ENCODE peak calls at places on chromosomes 12 and 14, in ten cellular contexts. J, H, I, Q, Z, R, K, S, E and L are unnamed samples.

GRCh38 chr14:69475194-69475818 is 9.2 kb upstream of the PLEKHD1 start:
- DNase-seq in J (no peak), H (no peak), I (no peak), Q (no peak), Z (no peak), R (no peak), K (no peak), S (no peak), E (no peak), L (no peak)

GRCh38 chr12:118377891-118378470 is 1.6 kb downstream of the SUDS3 start:
- DNase-seq in J (no peak), H (peak; percentile 42), I (peak; percentile 56), Q (peak; percentile 50), Z (peak; percentile 90), R (peak; percentile 76), K (peak; percentile 59), S (peak; percentile 46), E (peak; percentile 40), L (no peak)

GRCh38 chr14:99195602-99196309 is 76.2 kb downstream of the BCL11B start:
- DNase-seq in J (no peak), H (no peak), I (no peak), Q (no peak), Z (no peak), R (no peak), K (no peak), S (no peak), E (peak; percentile 40), L (peak; percentile 40)

GRCh38 chr14:95538801-95539509 is 4.1 kb downstream of the GLRX5 start:
- DNase-seq in J (no peak), H (no peak), I (no peak), Q (no peak), Z (peak; percentile 38), R (no peak), K (no peak), S (no peak), E (no peak), L (no peak)

GRCh38 chr12:95126076-95126475 is 52.7 kb upstream of the NR2C1 start:
- DNase-seq in J (no peak), H (no peak), I (no peak), Q (no peak), Z (no peak), R (no peak), K (no peak), S (no peak), E (no peak), L (no peak)

GRCh38 chr14:102363182-102363952 is 626 bp downstream of the TECPR2 start:
- DNase-seq in J (no peak), H (peak; percentile 17), I (peak; percentile 67), Q (peak; percentile 14), Z (no peak), R (peak; percentile 76), K (peak; percentile 32), S (no peak), E (no peak), L (peak; percentile 89)

GRCh38 chr12:46430340-46430948 is 57.9 kb upstream of the SLC38A2 start:
- DNase-seq in J (peak; percentile 59), H (no peak), I (no peak), Q (peak; percentile 81), Z (no peak), R (no peak), K (no peak), S (no peak), E (peak; percentile 45), L (no peak)

GRCh38 chr14:22887260-22887989 is 4.4 kb downstream of the REM2 start:
- DNase-seq in J (no peak), H (no peak), I (no peak), Q (peak; percentile 62), Z (peak; percentile 89), R (no peak), K (peak; percentile 64), S (peak; percentile 61), E (peak; percentile 52), L (no peak)

GRCh38 chr14:57848353-57848752 is 17.5 kb downstream of the SLC35F4 start:
- DNase-seq in J (no peak), H (no peak), I (no peak), Q (no peak), Z (no peak), R (no peak), K (no peak), S (no peak), E (no peak), L (no peak)

GRCh38 chr14:57846631-57847030 is 19.3 kb downstream of the SLC35F4 start:
- DNase-seq in J (no peak), H (no peak), I (no peak), Q (no peak), Z (no peak), R (no peak), K (no peak), S (no peak), E (no peak), L (no peak)

GRCh38 chr14:57848786-57849185 is 17.1 kb downstream of the SLC35F4 start:
- DNase-seq in J (no peak), H (no peak), I (no peak), Q (no peak), Z (no peak), R (no peak), K (no peak), S (no peak), E (no peak), L (no peak)

GRCh38 chr14:57847096-57847495 is 18.8 kb downstream of the SLC35F4 start:
- DNase-seq in J (peak; percentile 67), H (no peak), I (no peak), Q (no peak), Z (no peak), R (no peak), K (no peak), S (no peak), E (no peak), L (no peak)

DNA sequence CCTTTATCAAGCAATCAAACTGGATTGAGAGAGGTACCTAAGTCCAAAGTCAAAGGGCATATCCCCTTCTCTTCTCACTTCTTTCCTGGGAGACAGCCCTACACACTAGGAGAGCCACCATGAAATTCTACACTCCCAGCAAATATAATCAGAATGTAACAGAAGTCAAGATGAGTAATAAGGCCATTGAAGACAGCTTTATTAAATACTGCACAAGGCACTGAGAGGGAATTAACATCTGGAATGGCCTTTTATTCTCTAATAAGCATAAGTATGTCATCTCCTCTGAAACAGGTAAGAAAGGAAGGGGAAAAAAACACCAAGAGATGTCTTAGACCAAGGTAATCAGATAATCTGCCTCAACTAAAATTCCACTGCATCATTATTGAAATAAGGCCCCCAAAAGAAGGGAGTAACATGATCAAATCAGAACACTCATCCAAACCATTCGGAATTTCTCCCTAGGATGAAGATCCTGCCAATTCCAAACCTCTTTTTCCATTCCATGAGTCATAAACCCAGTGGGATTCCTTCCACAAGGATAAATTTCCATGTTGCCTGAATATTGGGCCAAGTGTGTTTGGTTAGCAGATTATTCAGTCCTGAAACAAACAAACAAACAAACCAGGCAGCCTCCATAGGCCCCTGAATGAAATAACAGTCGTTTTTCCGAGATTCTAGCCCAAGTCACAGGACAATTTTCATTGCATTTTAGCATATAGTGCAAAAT is 19.9 kb downstream of the SLC35F4 start:
- DNase-seq in J (no peak), H (no peak), I (no peak), Q (no peak), Z (no peak), R (no peak), K (no peak), S (no peak), E (peak; percentile 76), L (no peak)
- TF ChIP-seq CTCF in J (peak; percentile 33), H (no peak), I (no peak), Q (no peak), Z (no peak), R (no peak), K (no peak), S (no peak), E (no peak), L (no peak)

GRCh38 chr14:24735984-24736630 is 102.1 kb upstream of the GZMB start:
- DNase-seq in J (no peak), H (no peak), I (no peak), Q (no peak), Z (no peak), R (no peak), K (no peak), S (no peak), E (no peak), L (no peak)

DNA sequence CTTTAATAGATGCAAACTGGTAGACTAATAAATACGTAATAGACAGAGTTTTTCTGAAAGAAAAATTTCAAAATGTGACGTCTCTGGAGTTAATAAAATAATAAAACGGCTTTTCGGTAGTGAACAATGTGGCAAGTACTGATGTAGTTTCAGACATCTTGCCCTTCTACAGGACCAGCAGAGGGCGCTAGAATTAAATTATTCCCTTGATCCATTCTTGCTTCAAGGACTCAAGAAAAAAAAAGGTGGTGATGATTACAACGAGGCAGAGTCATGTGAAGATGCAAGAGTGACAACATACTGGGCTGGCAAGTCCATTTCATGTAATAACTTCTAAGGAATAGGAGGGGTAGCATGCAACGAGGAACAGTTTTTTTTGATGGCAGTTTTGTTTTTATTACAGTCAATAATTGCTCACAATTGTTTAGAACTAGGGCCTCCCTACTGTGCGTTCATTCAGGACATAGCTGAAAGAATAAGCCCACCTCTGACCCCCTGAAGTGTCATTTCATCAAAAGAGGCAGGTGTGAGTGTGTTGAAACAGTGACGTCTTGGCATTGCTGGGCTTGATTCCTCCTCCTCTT is 101.0 kb upstream of the GZMB start:
- DNase-seq in J (peak; percentile 43), H (no peak), I (no peak), Q (peak; percentile 11), Z (peak; percentile 71), R (no peak), K (no peak), S (no peak), E (peak; percentile 50), L (no peak)
- TF ChIP-seq CTCF in J (peak; percentile 68), H (peak; percentile 46), I (peak; percentile 55), Q (peak; percentile 65), Z (peak; percentile 91), R (peak; percentile 83), K (peak; percentile 78), S (peak; percentile 59), E (peak; percentile 67), L (peak; percentile 87)

GRCh38 chr12:53748072-53748840 is 3.5 kb downstream of the CISTR start:
- DNase-seq in J (no peak), H (no peak), I (no peak), Q (no peak), Z (peak; percentile 76), R (no peak), K (no peak), S (no peak), E (no peak), L (no peak)

GRCh38 chr12:53751336-53752191 is at the start of gene CISTR:
- DNase-seq in J (no peak), H (no peak), I (peak; percentile 30), Q (no peak), Z (peak; percentile 81), R (no peak), K (peak; percentile 69), S (peak; percentile 47), E (no peak), L (no peak)

GRCh38 chr12:53750812-53751335 is 905 bp downstream of the CISTR start:
- DNase-seq in J (no peak), H (no peak), I (peak; percentile 32), Q (no peak), Z (peak; percentile 83), R (no peak), K (peak; percentile 71), S (no peak), E (no peak), L (no peak)

GRCh38 chr12:53752192-53752601 is 418 bp upstream of the CISTR start:
- DNase-seq in J (no peak), H (no peak), I (no peak), Q (no peak), Z (no peak), R (no peak), K (no peak), S (no peak), E (no peak), L (no peak)

DNA sequence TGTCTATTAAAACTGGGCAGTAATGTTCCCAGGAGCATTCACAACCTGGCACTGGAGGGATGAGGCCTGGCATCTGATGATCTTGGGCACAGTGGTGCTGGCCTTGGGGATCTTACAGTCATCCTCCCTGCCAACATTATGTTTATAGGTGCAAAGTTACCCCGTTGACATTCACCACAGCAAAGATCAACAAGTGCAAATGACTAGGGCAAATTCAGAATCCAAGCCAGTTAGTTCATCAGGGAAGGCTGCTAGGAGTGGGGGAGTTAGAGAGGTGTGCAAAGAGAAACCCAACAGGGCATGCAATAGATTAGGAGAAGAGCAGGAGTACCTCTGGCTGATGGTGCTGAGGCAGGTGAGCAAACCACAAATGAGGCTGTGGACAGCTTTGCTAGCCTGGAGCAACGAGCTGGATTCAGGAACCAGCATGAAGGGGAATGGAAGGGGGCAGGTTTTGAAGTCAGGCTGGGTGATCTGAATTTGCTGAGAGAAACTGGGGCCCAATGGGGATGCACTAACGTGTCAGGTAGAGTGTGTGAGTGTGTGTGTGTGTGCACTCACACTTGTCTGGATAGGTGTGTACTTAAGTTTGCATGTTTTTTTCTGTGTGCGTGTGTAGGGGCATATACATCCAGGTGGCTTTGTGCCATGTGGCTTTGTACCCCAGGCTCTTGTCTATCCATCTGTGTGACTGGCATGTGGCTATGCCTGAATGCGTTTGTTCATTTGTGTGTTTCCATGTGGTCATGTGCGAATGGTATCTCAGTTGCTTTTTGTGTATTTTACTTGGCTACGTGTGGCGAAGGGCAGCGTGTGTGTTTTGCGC is 1.6 kb downstream of the CISTR start:
- DNase-seq in J (no peak), H (no peak), I (no peak), Q (no peak), Z (peak; percentile 49), R (no peak), K (peak; percentile 32), S (no peak), E (no peak), L (no peak)
- TF ChIP-seq CTCF in J (no peak), H (no peak), I (no peak), Q (no peak), Z (no peak), R (no peak), K (no peak), S (no peak), E (no peak), L (no peak)

GRCh38 chr12:8860165-8860961 is 37.9 kb downstream of the A2ML1 start:
- DNase-seq in J (no peak), H (peak; percentile 19), I (peak; percentile 35), Q (peak; percentile 15), Z (peak; percentile 90), R (no peak), K (peak; percentile 22), S (no peak), E (peak; percentile 20), L (no peak)
- TF ChIP-seq CTCF in J (peak; percentile 63), H (peak; percentile 39), I (peak; percentile 46), Q (peak; percentile 52), Z (peak; percentile 99), R (peak; percentile 68), K (peak; percentile 55), S (peak; percentile 18), E (peak; percentile 69), L (peak; percentile 80)